ENCODE peak calls at places on chromosomes 3 and 15, in six cellular contexts. One of them, this sample, is unnamed.

GRCh38 chr3:40120816-40121215 is 188.7 kb upstream of the EIF1B start:
- DNase-seq in RWPE1: peak
- DNase-seq in spleen: no peak
- DNase-seq in testis: no peak
- DNase-seq in foreskin fibroblast: peak
- DNase-seq in HFFc6: peak
- DNase-seq in this sample: no peak

GRCh38 chr15:82572311-82572710 is 32.1 kb upstream of the RPS17 start:
- DNase-seq in RWPE1: peak
- DNase-seq in testis: no peak
- DNase-seq in spleen: no peak
- DNase-seq in HFFc6: no peak
- DNase-seq in foreskin fibroblast: peak
- DNase-seq in this sample: no peak

GRCh38 chr3:24264748-24265158 is 229.9 kb downstream of the THRB start:
- DNase-seq in testis: peak
- DNase-seq in foreskin fibroblast: peak
- DNase-seq in HFFc6: peak
- DNase-seq in RWPE1: peak
- DNase-seq in spleen: no peak
- DNase-seq in this sample: no peak

GRCh38 chr3:20043398-20043797 is 3.2 kb downstream of the KAT2B start:
- DNase-seq in HFFc6: no peak
- DNase-seq in testis: peak
- DNase-seq in spleen: peak
- DNase-seq in RWPE1: no peak
- DNase-seq in foreskin fibroblast: peak
- DNase-seq in this sample: no peak

GRCh38 chr3:53845103-53845880 is 927 bp downstream of the CHDH start:
- DNase-seq in spleen: no peak
- DNase-seq in HFFc6: no peak
- DNase-seq in RWPE1: peak
- DNase-seq in foreskin fibroblast: peak
- DNase-seq in testis: peak
- DNase-seq in this sample: no peak

GRCh38 chr15:55221090-55222011 is 24.6 kb upstream of the RSL24D1 start:
- DNase-seq in spleen: no peak
- DNase-seq in RWPE1: peak
- DNase-seq in foreskin fibroblast: peak
- DNase-seq in testis: no peak
- DNase-seq in HFFc6: peak
- DNase-seq in this sample: no peak

GRCh38 chr3:72177075-72178050 is 392.4 kb upstream of the PROK2 start:
- DNase-seq in testis: peak
- DNase-seq in HFFc6: no peak
- DNase-seq in foreskin fibroblast: peak
- DNase-seq in spleen: no peak
- DNase-seq in RWPE1: peak
- DNase-seq in this sample: no peak

GRCh38 chr3:24763421-24763820 is 268.8 kb upstream of the THRB start:
- DNase-seq in RWPE1: no peak
- DNase-seq in HFFc6: no peak
- DNase-seq in spleen: no peak
- DNase-seq in testis: no peak
- DNase-seq in foreskin fibroblast: no peak
- DNase-seq in this sample: no peak

GRCh38 chr3:50587373-50587772 is 18.1 kb downstream of the HEMK1 start:
- DNase-seq in testis: no peak
- DNase-seq in RWPE1: no peak
- DNase-seq in foreskin fibroblast: peak
- DNase-seq in spleen: no peak
- DNase-seq in HFFc6: peak
- DNase-seq in this sample: no peak

GRCh38 chr3:65729553-65729952 is 309.2 kb downstream of the MAGI1 start:
- DNase-seq in HFFc6: peak
- DNase-seq in foreskin fibroblast: peak
- DNase-seq in spleen: no peak
- DNase-seq in testis: peak
- DNase-seq in RWPE1: no peak
- DNase-seq in this sample: no peak

GRCh38 chr3:191246628-191247027 is 47.6 kb downstream of the OSTN start:
- DNase-seq in foreskin fibroblast: peak
- DNase-seq in spleen: no peak
- DNase-seq in testis: no peak
- DNase-seq in RWPE1: peak
- DNase-seq in HFFc6: peak
- DNase-seq in this sample: no peak

GRCh38 chr3:52458031-52458760 is 2.8 kb downstream of the NISCH start:
- DNase-seq in testis: no peak
- DNase-seq in foreskin fibroblast: no peak
- DNase-seq in spleen: no peak
- DNase-seq in RWPE1: peak
- DNase-seq in HFFc6: no peak
- DNase-seq in this sample: no peak

GRCh38 chr3:71710906-71711494 is 14.2 kb downstream of the EIF4E3 start:
- DNase-seq in RWPE1: peak
- DNase-seq in HFFc6: peak
- DNase-seq in foreskin fibroblast: peak
- DNase-seq in testis: no peak
- DNase-seq in spleen: no peak
- DNase-seq in this sample: no peak

GRCh38 chr3:143559291-143559690 is 289.0 kb downstream of the SLC9A9 start:
- DNase-seq in foreskin fibroblast: no peak
- DNase-seq in HFFc6: no peak
- DNase-seq in spleen: no peak
- DNase-seq in RWPE1: no peak
- DNase-seq in testis: no peak
- DNase-seq in this sample: no peak

DNA sequence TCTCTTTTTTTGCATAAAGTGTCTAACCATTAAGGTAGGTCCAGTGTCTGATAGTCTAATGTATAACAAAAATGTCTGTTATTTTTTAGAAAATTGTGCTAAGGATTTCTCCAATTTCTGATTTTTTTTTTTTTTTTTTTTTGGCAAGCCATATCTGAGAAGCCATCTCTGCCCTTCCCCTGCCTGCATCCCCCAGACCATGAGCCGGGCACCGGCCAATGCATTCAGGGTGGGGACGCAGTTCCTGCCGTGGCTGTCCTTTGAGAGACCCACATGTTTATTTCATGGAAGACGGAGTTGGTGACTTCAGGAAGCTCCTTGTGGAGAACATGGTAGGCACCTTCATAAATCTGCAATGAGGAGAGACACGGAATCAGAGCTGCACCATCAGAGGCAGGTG is 19.2 kb downstream of the ABTB1 start:
- DNase-seq in HFFc6: no peak
- DNase-seq in RWPE1: no peak
- DNase-seq in testis: no peak
- DNase-seq in spleen: no peak
- DNase-seq in foreskin fibroblast: no peak
- DNase-seq in this sample: no peak
- TF ChIP-seq CTCF in HFFc6: no peak
- TF ChIP-seq CTCF in RWPE1: no peak
- TF ChIP-seq CTCF in testis: no peak
- TF ChIP-seq CTCF in spleen: no peak
- TF ChIP-seq CTCF in foreskin fibroblast: no peak
- TF ChIP-seq CTCF in this sample: no peak

DNA sequence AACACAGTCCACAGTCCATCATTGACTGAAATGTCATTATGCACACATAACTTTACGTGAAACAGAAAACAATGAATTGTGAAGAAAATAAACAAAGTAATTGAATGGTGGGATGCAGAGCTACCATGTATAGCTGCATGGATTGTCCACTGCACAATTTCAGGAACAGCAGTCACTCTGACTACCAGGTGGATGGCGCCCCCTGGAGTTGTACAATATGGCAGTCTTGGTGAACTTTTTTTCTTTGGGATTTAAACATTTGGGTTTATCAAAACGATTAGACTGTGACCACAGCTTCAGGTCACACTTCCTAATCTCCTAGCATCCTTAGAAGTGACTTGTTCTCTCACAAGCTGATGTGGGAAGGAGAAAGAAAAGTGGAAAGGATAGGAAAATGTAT is 48.9 kb upstream of the TCF12 start:
- DNase-seq in foreskin fibroblast: peak
- DNase-seq in testis: peak
- DNase-seq in spleen: no peak
- DNase-seq in HFFc6: no peak
- DNase-seq in RWPE1: no peak
- DNase-seq in this sample: no peak
- TF ChIP-seq CTCF in foreskin fibroblast: peak
- TF ChIP-seq CTCF in testis: peak
- TF ChIP-seq CTCF in spleen: peak
- TF ChIP-seq CTCF in HFFc6: peak
- TF ChIP-seq CTCF in RWPE1: peak
- TF ChIP-seq CTCF in this sample: peak

GRCh38 chr15:28913171-28913765 is 27.5 kb downstream of the APBA2 start:
- DNase-seq in testis: no peak
- DNase-seq in HFFc6: no peak
- DNase-seq in RWPE1: no peak
- DNase-seq in spleen: peak
- DNase-seq in foreskin fibroblast: no peak
- DNase-seq in this sample: no peak
- TF ChIP-seq CTCF in testis: no peak
- TF ChIP-seq CTCF in HFFc6: peak
- TF ChIP-seq CTCF in RWPE1: no peak
- TF ChIP-seq CTCF in spleen: peak
- TF ChIP-seq CTCF in foreskin fibroblast: no peak
- TF ChIP-seq CTCF in this sample: peak

DNA sequence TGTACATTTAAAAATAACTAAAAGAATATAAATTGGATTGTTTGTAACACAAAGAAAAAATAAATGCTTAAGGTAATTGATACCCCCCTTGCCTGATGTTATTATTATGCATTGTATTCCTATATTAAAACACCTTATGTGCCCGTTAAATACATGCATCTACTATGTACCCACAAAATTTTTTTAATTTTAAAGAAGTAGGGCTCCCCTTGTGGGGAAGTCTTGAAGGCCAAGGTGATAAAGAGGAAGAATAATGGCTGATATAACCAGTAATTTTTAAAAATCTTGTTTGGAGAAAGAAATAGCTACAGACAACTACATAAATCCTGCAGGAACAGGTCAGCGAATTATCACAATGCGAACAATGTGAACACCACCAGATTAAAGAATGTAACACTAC is 451.7 kb upstream of the ARHGEF26 start:
- DNase-seq in HFFc6: no peak
- DNase-seq in RWPE1: no peak
- DNase-seq in spleen: no peak
- DNase-seq in foreskin fibroblast: no peak
- DNase-seq in testis: no peak
- DNase-seq in this sample: no peak
- TF ChIP-seq CTCF in HFFc6: peak
- TF ChIP-seq CTCF in RWPE1: no peak
- TF ChIP-seq CTCF in spleen: no peak
- TF ChIP-seq CTCF in foreskin fibroblast: peak
- TF ChIP-seq CTCF in testis: peak
- TF ChIP-seq CTCF in this sample: peak

DNA sequence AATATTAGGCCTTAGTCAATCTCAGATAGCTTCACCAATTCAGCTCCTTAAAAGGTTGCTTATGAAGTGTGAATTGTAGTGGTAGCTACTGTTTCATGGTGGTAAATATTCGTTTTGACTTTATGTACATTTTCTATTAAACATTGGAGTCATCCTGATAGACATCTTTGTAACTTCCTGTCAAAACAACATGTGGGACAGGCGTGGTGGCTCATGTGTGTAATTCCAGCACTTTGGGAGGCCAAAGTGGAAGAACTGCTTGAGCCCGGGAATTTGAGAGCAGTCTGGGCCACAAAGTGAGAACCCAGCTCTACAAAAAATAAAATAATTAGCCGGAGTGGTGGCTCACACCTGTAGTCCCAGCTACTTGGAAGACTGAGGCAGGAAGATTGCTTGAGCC is 2.0 kb upstream of the TRIM59 start:
- DNase-seq in foreskin fibroblast: no peak
- DNase-seq in HFFc6: peak
- DNase-seq in testis: no peak
- DNase-seq in RWPE1: no peak
- DNase-seq in spleen: no peak
- DNase-seq in this sample: no peak
- TF ChIP-seq CTCF in foreskin fibroblast: no peak
- TF ChIP-seq CTCF in HFFc6: no peak
- TF ChIP-seq CTCF in testis: no peak
- TF ChIP-seq CTCF in RWPE1: no peak
- TF ChIP-seq CTCF in spleen: no peak
- TF ChIP-seq CTCF in this sample: no peak

DNA sequence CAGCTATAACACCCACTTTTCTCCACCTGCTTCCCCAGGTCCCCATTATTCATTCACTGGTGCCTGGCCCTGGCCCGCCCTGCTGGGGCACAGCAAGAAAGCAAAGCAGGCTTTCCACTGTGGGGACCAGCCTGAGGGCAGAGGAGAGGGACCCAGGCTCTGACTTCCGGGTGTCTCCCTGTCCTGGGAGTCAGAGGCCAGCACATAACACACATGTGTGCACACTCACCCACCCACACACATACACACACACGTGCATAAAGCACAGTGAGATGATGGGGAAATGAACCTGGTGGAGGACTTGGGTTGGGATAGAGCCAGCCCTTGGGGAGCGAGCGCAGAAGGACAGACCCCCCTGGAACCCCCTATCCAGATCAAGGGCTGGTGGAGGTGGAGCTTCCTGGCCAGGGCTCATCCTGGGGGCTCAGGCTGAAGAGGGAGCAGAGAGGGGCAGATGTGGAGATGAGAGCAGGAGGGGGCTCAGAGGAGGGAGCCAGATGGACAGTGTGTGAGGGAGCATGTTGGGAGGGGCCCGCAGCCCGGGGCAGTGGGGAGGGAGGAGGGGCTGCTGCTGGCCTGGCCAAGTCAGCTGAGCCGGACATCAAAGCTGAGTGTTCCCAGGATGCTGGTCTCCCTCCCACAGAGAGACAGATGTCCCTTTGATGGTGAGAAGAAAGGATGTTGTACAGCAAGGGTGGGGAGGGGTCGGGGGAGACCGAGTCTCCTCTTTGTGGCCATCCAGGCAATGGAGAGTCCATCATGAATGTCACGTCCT is 78.2 kb downstream of the LINGO1 start:
- DNase-seq in foreskin fibroblast: no peak
- DNase-seq in RWPE1: no peak
- DNase-seq in HFFc6: no peak
- DNase-seq in testis: no peak
- DNase-seq in spleen: no peak
- DNase-seq in this sample: no peak
- TF ChIP-seq CTCF in foreskin fibroblast: no peak
- TF ChIP-seq CTCF in RWPE1: no peak
- TF ChIP-seq CTCF in HFFc6: no peak
- TF ChIP-seq CTCF in testis: no peak
- TF ChIP-seq CTCF in spleen: no peak
- TF ChIP-seq CTCF in this sample: no peak